ENCODE peak calls at places on chromosomes 6 and 20, in seven cellular contexts. One of them, this sample, is unnamed.

GRCh38 chr20:10553326-10553984 is 118.3 kb downstream of the SLX4IP start:
- DNase-seq in natural killer cell treated with Interleukin-12 subunit alpha and Interleukin-12 subunit beta and Interleukin-15 and Interleukin-18, amount 100 ng/mL, for 72 hours: no peak
- DNase-seq in substantia nigra: no peak
- DNase-seq in body of pancreas: peak
- DNase-seq in GM10248: peak
- DNase-seq in NCI-H1105: peak
- DNase-seq in anterior cingulate cortex: no peak
- DNase-seq in this sample: no peak

GRCh38 chr6:49326337-49326736 is 136.7 kb downstream of the MMUT start:
- DNase-seq in natural killer cell treated with Interleukin-12 subunit alpha and Interleukin-12 subunit beta and Interleukin-15 and Interleukin-18, amount 100 ng/mL, for 72 hours: no peak
- DNase-seq in substantia nigra: no peak
- DNase-seq in anterior cingulate cortex: no peak
- DNase-seq in NCI-H1105: no peak
- DNase-seq in body of pancreas: no peak
- DNase-seq in GM10248: no peak
- DNase-seq in this sample: no peak

GRCh38 chr20:1033751-1034419 is 31.8 kb upstream of the RSPO4 start:
- DNase-seq in GM10248: no peak
- DNase-seq in NCI-H1105: no peak
- DNase-seq in anterior cingulate cortex: no peak
- DNase-seq in substantia nigra: no peak
- DNase-seq in body of pancreas: peak
- DNase-seq in natural killer cell treated with Interleukin-12 subunit alpha and Interleukin-12 subunit beta and Interleukin-15 and Interleukin-18, amount 100 ng/mL, for 72 hours: no peak
- DNase-seq in this sample: no peak

GRCh38 chr6:36141961-36142360 is 11.6 kb downstream of the MAPK13 start:
- DNase-seq in natural killer cell treated with Interleukin-12 subunit alpha and Interleukin-12 subunit beta and Interleukin-15 and Interleukin-18, amount 100 ng/mL, for 72 hours: no peak
- DNase-seq in anterior cingulate cortex: no peak
- DNase-seq in NCI-H1105: no peak
- DNase-seq in body of pancreas: no peak
- DNase-seq in GM10248: no peak
- DNase-seq in substantia nigra: no peak
- DNase-seq in this sample: no peak

GRCh38 chr20:36881331-36881730 is 5.4 kb downstream of the TLDC2 start:
- DNase-seq in natural killer cell treated with Interleukin-12 subunit alpha and Interleukin-12 subunit beta and Interleukin-15 and Interleukin-18, amount 100 ng/mL, for 72 hours: no peak
- DNase-seq in GM10248: no peak
- DNase-seq in body of pancreas: no peak
- DNase-seq in NCI-H1105: no peak
- DNase-seq in substantia nigra: no peak
- DNase-seq in anterior cingulate cortex: no peak
- DNase-seq in this sample: no peak

GRCh38 chr6:39295538-39295937 is 18.7 kb downstream of the KCNK17 start:
- DNase-seq in body of pancreas: no peak
- DNase-seq in substantia nigra: no peak
- DNase-seq in natural killer cell treated with Interleukin-12 subunit alpha and Interleukin-12 subunit beta and Interleukin-15 and Interleukin-18, amount 100 ng/mL, for 72 hours: no peak
- DNase-seq in NCI-H1105: no peak
- DNase-seq in anterior cingulate cortex: no peak
- DNase-seq in GM10248: no peak
- DNase-seq in this sample: no peak

GRCh38 chr6:75631847-75632246 is 30.2 kb downstream of the SENP6 start:
- DNase-seq in anterior cingulate cortex: no peak
- DNase-seq in natural killer cell treated with Interleukin-12 subunit alpha and Interleukin-12 subunit beta and Interleukin-15 and Interleukin-18, amount 100 ng/mL, for 72 hours: no peak
- DNase-seq in GM10248: no peak
- DNase-seq in NCI-H1105: no peak
- DNase-seq in body of pancreas: no peak
- DNase-seq in substantia nigra: no peak
- DNase-seq in this sample: no peak

GRCh38 chr6:32973934-32974333 is 5.5 kb downstream of the BRD2 start:
- DNase-seq in NCI-H1105: no peak
- DNase-seq in natural killer cell treated with Interleukin-12 subunit alpha and Interleukin-12 subunit beta and Interleukin-15 and Interleukin-18, amount 100 ng/mL, for 72 hours: no peak
- DNase-seq in GM10248: no peak
- DNase-seq in anterior cingulate cortex: no peak
- DNase-seq in substantia nigra: no peak
- DNase-seq in body of pancreas: no peak
- DNase-seq in this sample: no peak

GRCh38 chr6:165300401-165300800 is 9.0 kb downstream of the C6orf118 start:
- DNase-seq in anterior cingulate cortex: no peak
- DNase-seq in natural killer cell treated with Interleukin-12 subunit alpha and Interleukin-12 subunit beta and Interleukin-15 and Interleukin-18, amount 100 ng/mL, for 72 hours: no peak
- DNase-seq in NCI-H1105: no peak
- DNase-seq in substantia nigra: no peak
- DNase-seq in GM10248: no peak
- DNase-seq in body of pancreas: no peak
- DNase-seq in this sample: no peak

GRCh38 chr6:2817778-2818443 is 23.8 kb downstream of the SERPINB1 start:
- DNase-seq in substantia nigra: no peak
- DNase-seq in GM10248: no peak
- DNase-seq in natural killer cell treated with Interleukin-12 subunit alpha and Interleukin-12 subunit beta and Interleukin-15 and Interleukin-18, amount 100 ng/mL, for 72 hours: no peak
- DNase-seq in NCI-H1105: no peak
- DNase-seq in body of pancreas: no peak
- DNase-seq in anterior cingulate cortex: no peak
- DNase-seq in this sample: no peak

GRCh38 chr20:53792946-53793536 is 199.4 kb upstream of the ZNF217 start:
- DNase-seq in NCI-H1105: no peak
- DNase-seq in body of pancreas: no peak
- DNase-seq in natural killer cell treated with Interleukin-12 subunit alpha and Interleukin-12 subunit beta and Interleukin-15 and Interleukin-18, amount 100 ng/mL, for 72 hours: no peak
- DNase-seq in anterior cingulate cortex: no peak
- DNase-seq in substantia nigra: no peak
- DNase-seq in GM10248: no peak
- DNase-seq in this sample: no peak

GRCh38 chr20:38504368-38505090 is 31.9 kb downstream of the RALGAPB start:
- DNase-seq in body of pancreas: no peak
- DNase-seq in natural killer cell treated with Interleukin-12 subunit alpha and Interleukin-12 subunit beta and Interleukin-15 and Interleukin-18, amount 100 ng/mL, for 72 hours: no peak
- DNase-seq in substantia nigra: no peak
- DNase-seq in GM10248: no peak
- DNase-seq in anterior cingulate cortex: no peak
- DNase-seq in NCI-H1105: no peak
- DNase-seq in this sample: no peak

GRCh38 chr6:788058-788457 is 95.1 kb upstream of the EXOC2 start:
- DNase-seq in anterior cingulate cortex: no peak
- DNase-seq in substantia nigra: no peak
- DNase-seq in body of pancreas: no peak
- DNase-seq in natural killer cell treated with Interleukin-12 subunit alpha and Interleukin-12 subunit beta and Interleukin-15 and Interleukin-18, amount 100 ng/mL, for 72 hours: no peak
- DNase-seq in NCI-H1105: no peak
- DNase-seq in GM10248: no peak
- DNase-seq in this sample: no peak

GRCh38 chr6:75503291-75503690 is 9.7 kb upstream of the FILIP1 start:
- DNase-seq in GM10248: no peak
- DNase-seq in NCI-H1105: no peak
- DNase-seq in anterior cingulate cortex: no peak
- DNase-seq in substantia nigra: no peak
- DNase-seq in body of pancreas: no peak
- DNase-seq in natural killer cell treated with Interleukin-12 subunit alpha and Interleukin-12 subunit beta and Interleukin-15 and Interleukin-18, amount 100 ng/mL, for 72 hours: no peak
- DNase-seq in this sample: no peak

GRCh38 chr20:7841967-7842301 is 98.3 kb downstream of the HAO1 start:
- DNase-seq in natural killer cell treated with Interleukin-12 subunit alpha and Interleukin-12 subunit beta and Interleukin-15 and Interleukin-18, amount 100 ng/mL, for 72 hours: no peak
- DNase-seq in GM10248: no peak
- DNase-seq in body of pancreas: no peak
- DNase-seq in anterior cingulate cortex: no peak
- DNase-seq in NCI-H1105: no peak
- DNase-seq in substantia nigra: no peak
- DNase-seq in this sample: no peak

GRCh38 chr20:38751360-38751976 is 3.2 kb downstream of the ACTR5 start:
- DNase-seq in NCI-H1105: peak
- DNase-seq in GM10248: peak
- DNase-seq in body of pancreas: peak
- DNase-seq in natural killer cell treated with Interleukin-12 subunit alpha and Interleukin-12 subunit beta and Interleukin-15 and Interleukin-18, amount 100 ng/mL, for 72 hours: no peak
- DNase-seq in anterior cingulate cortex: no peak
- DNase-seq in substantia nigra: no peak
- DNase-seq in this sample: no peak

GRCh38 chr6:15893556-15894253 is 230.9 kb upstream of the DTNBP1 start:
- DNase-seq in natural killer cell treated with Interleukin-12 subunit alpha and Interleukin-12 subunit beta and Interleukin-15 and Interleukin-18, amount 100 ng/mL, for 72 hours: no peak
- DNase-seq in NCI-H1105: no peak
- DNase-seq in GM10248: no peak
- DNase-seq in body of pancreas: no peak
- DNase-seq in anterior cingulate cortex: no peak
- DNase-seq in substantia nigra: no peak
- DNase-seq in this sample: no peak

GRCh38 chr6:33080127-33081089 is 4.6 kb downstream of the HLA-DPB1 start:
- DNase-seq in substantia nigra: peak
- DNase-seq in NCI-H1105: no peak
- DNase-seq in natural killer cell treated with Interleukin-12 subunit alpha and Interleukin-12 subunit beta and Interleukin-15 and Interleukin-18, amount 100 ng/mL, for 72 hours: no peak
- DNase-seq in anterior cingulate cortex: peak
- DNase-seq in body of pancreas: peak
- DNase-seq in GM10248: peak
- DNase-seq in this sample: no peak

GRCh38 chr6:138692058-138692977 is 81.3 kb upstream of the CCDC28A start:
- DNase-seq in substantia nigra: peak
- DNase-seq in NCI-H1105: peak
- DNase-seq in natural killer cell treated with Interleukin-12 subunit alpha and Interleukin-12 subunit beta and Interleukin-15 and Interleukin-18, amount 100 ng/mL, for 72 hours: peak
- DNase-seq in anterior cingulate cortex: peak
- DNase-seq in GM10248: peak
- DNase-seq in body of pancreas: peak
- DNase-seq in this sample: peak

GRCh38 chr20:38950254-38950653 is 11.9 kb upstream of the DHX35 start:
- DNase-seq in GM10248: no peak
- DNase-seq in NCI-H1105: no peak
- DNase-seq in natural killer cell treated with Interleukin-12 subunit alpha and Interleukin-12 subunit beta and Interleukin-15 and Interleukin-18, amount 100 ng/mL, for 72 hours: no peak
- DNase-seq in body of pancreas: no peak
- DNase-seq in substantia nigra: no peak
- DNase-seq in anterior cingulate cortex: no peak
- DNase-seq in this sample: no peak

GRCh38 chr6:167550936-167551633 is 226.2 kb downstream of the TTLL2 start:
- DNase-seq in NCI-H1105: peak
- DNase-seq in GM10248: no peak
- DNase-seq in natural killer cell treated with Interleukin-12 subunit alpha and Interleukin-12 subunit beta and Interleukin-15 and Interleukin-18, amount 100 ng/mL, for 72 hours: no peak
- DNase-seq in substantia nigra: peak
- DNase-seq in anterior cingulate cortex: peak
- DNase-seq in body of pancreas: peak
- DNase-seq in this sample: peak

GRCh38 chr20:1940581-1940980 is 45.4 kb downstream of the SIRPA start:
- DNase-seq in anterior cingulate cortex: no peak
- DNase-seq in natural killer cell treated with Interleukin-12 subunit alpha and Interleukin-12 subunit beta and Interleukin-15 and Interleukin-18, amount 100 ng/mL, for 72 hours: no peak
- DNase-seq in substantia nigra: no peak
- DNase-seq in NCI-H1105: no peak
- DNase-seq in body of pancreas: no peak
- DNase-seq in GM10248: no peak
- DNase-seq in this sample: no peak

This sample was measured in occipital lobe.